ENCODE peak calls at places on chromosomes 6 and 20, in four cellular contexts. S is H1, L is K562, C is HepG2. N is an unnamed sample.

GRCh38 chr6:10381133-10381829 is 33.6 kb downstream of the TFAP2A start:
- DNase-seq in L (no peak), C (no peak), S (peak; percentile 81), N (no peak)

GRCh38 chr20:25059866-25060465 is 2.0 kb upstream of the ACSS1 start:
- DNase-seq in S (no peak), L (no peak), C (no peak), N (no peak)

GRCh38 chr6:74356385-74356784 is 660.4 kb downstream of the CD109 start:
- DNase-seq in L (no peak), C (no peak), S (no peak), N (no peak)

GRCh38 chr6:11389977-11390376 is 147.6 kb upstream of the TMEM170B start:
- DNase-seq in C (no peak), L (no peak), S (no peak), N (no peak)

GRCh38 chr20:13656721-13657368 is 18.1 kb upstream of the TASP1 start:
- DNase-seq in S (no peak), C (no peak), L (no peak), N (no peak)

GRCh38 chr6:110813813-110814487 is 1.3 kb downstream of the CDK19 start:
- DNase-seq in S (no peak), L (no peak), C (no peak), N (no peak)

GRCh38 chr6:104686550-104687155 is 173.1 kb downstream of the HACE1 start:
- DNase-seq in S (no peak), L (no peak), C (no peak), N (no peak)

GRCh38 chr6:154370545-154370944 is 13.9 kb upstream of the IPCEF1 start:
- DNase-seq in C (peak; percentile 25), L (no peak), S (no peak), N (no peak)

GRCh38 chr6:89392823-89393222 is 19.2 kb downstream of the RRAGD start:
- DNase-seq in S (no peak), L (no peak), C (no peak), N (no peak)

GRCh38 chr6:143361536-143362191 is 88.8 kb downstream of the ADAT2 start:
- DNase-seq in L (no peak), S (no peak), C (no peak), N (no peak)

GRCh38 chr20:51335329-51335841 is 207.1 kb downstream of the NFATC2 start:
- DNase-seq in C (no peak), S (no peak), L (no peak), N (no peak)

GRCh38 chr20:58111340-58112016 is 117.0 kb downstream of the ANKRD60 start:
- DNase-seq in C (no peak), S (peak; percentile 32), L (no peak), N (no peak)

GRCh38 chr6:132081338-132081737 is 130.2 kb upstream of the CCN2 start:
- DNase-seq in L (no peak), C (no peak), S (no peak), N (no peak)

GRCh38 chr6:16243055-16243454 is 4.7 kb downstream of the GMPR start:
- DNase-seq in S (no peak), L (no peak), C (no peak), N (no peak)

GRCh38 chr6:69719602-69720193 is 77.1 kb downstream of the LMBRD1 start:
- DNase-seq in S (no peak), C (peak; percentile 21), L (peak; percentile 11), N (no peak)

GRCh38 chr20:49985157-49985556 is 2.4 kb downstream of the SNAI1 start:
- DNase-seq in L (no peak), S (no peak), C (no peak), N (no peak)

GRCh38 chr6:119076966-119077642 is 1.4 kb downstream of the FAM184A start:
- DNase-seq in L (peak; percentile 15), C (no peak), S (no peak), N (no peak)

GRCh38 chr20:24095753-24096152 is 107.2 kb upstream of the GGTLC1 start:
- DNase-seq in C (no peak), S (no peak), L (no peak), N (no peak)

GRCh38 chr20:10553326-10553984 is 118.3 kb downstream of the SLX4IP start:
- DNase-seq in C (peak; percentile 84), S (no peak), L (peak; percentile 29), N (no peak)

GRCh38 chr6:28258877-28259777 is at the start of gene NKAPL:
- DNase-seq in C (no peak), S (peak; percentile 43), L (no peak), N (no peak)

GRCh38 chr20:21103582-21104465 is 2.3 kb downstream of the LINC00237 start:
- DNase-seq in L (no peak), S (peak; percentile 59), C (no peak), N (no peak)

GRCh38 chr20:34626978-34627377 is 49.9 kb downstream of the PIGU start:
- DNase-seq in L (no peak), C (no peak), S (no peak), N (no peak)

GRCh38 chr6:113421997-113422396 is 435.1 kb upstream of the MARCKS start:
- DNase-seq in L (no peak), C (no peak), S (no peak), N (no peak)

GRCh38 chr20:10848810-10849370 is 175.1 kb upstream of the JAG1 start:
- DNase-seq in C (peak; percentile 93), L (no peak), S (no peak), N (peak; percentile 11)

GRCh38 chr6:33975631-33976424 is 170.1 kb downstream of the GRM4 start:
- DNase-seq in C (no peak), S (peak; percentile 70), L (no peak), N (no peak)

GRCh38 chr6:88376197-88376596 is 210.1 kb upstream of the CNR1 start:
- DNase-seq in L (no peak), S (no peak), C (no peak), N (no peak)

GRCh38 chr6:46078294-46078693 is 51.5 kb upstream of the ENPP4 start:
- DNase-seq in S (no peak), L (no peak), C (no peak), N (no peak)

GRCh38 chr6:133707456-133707855 is 181.5 kb upstream of the TCF21 start:
- DNase-seq in C (no peak), S (no peak), L (no peak), N (peak; percentile 5)

GRCh38 chr6:35094183-35094582 is 47.0 kb downstream of the TCP11 start:
- DNase-seq in S (no peak), L (no peak), C (no peak), N (no peak)

GRCh38 chr6:159106627-159107241 is 61.9 kb upstream of the TAGAP start:
- DNase-seq in L (peak; percentile 84), S (peak; percentile 98), C (peak; percentile 33), N (peak; percentile 92)

GRCh38 chr6:159109391-159109790 is 59.8 kb upstream of the FNDC1 start:
- DNase-seq in L (no peak), S (no peak), C (no peak), N (no peak)

GRCh38 chr6:159110013-159110412 is 59.2 kb upstream of the FNDC1 start:
- DNase-seq in C (peak; percentile 23), S (peak; percentile 73), L (peak; percentile 77), N (no peak)

GRCh38 chr6:159107451-159108260 is 61.5 kb upstream of the FNDC1 start:
- DNase-seq in L (no peak), S (peak; percentile 35), C (no peak), N (no peak)

DNA sequence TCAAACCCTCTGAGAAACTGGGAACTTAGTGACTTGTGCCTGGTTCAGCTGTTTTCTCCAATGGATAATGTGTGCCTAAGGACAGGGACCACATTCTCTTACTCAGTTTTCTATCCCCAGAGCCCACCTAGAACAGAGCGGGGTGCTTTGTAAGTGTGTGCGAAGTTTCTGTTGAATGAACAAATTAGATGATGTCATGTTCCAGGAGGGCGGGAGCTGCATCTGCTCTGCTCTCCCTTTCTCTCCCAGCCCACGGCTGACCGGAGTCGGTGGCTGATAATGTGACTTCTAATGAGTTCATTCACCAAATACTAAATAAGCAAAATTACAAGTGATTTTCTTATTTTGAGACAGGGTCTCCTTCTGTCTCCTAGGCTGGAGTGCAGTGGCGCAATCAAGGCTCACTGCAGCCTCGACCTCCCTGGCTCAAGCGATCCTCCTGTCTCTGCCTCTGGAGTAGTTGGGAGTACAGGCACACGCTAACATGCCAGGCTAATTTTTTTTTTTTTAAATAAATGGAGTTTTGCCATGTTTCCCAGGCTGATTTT is 60.7 kb upstream of the FNDC1 start:
- DNase-seq in S (no peak), C (no peak), L (no peak), N (no peak)
- H3K4me2 ChIP-seq in S (no peak overlapping the region), C (no peak overlapping the region), L (no peak overlapping the region), N (no peak overlapping the region)

DNA sequence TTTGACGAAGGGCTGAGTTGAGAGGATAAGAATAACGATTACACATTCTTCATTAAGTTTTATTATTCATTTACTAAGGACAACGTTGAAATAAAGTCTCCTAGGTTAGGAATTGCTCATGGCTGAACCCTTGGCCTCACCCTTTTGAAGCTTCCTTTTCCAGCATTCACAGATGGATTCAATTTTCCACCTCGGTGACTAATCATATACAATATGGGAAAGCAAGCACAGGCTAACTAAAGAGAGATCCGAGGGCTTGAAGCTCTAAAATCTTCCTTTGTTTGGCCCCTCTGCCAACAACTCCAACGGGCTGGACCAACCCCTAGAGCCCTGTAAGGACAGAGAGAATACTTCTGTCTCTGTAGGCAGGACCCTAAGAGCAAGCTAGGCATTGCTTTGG is 159.5 kb downstream of the SOD2 start:
- DNase-seq in C (no peak), L (no peak), S (no peak), N (no peak)
- H2AFZ ChIP-seq in C (no peak overlapping the region), L (no peak overlapping the region), S (no peak overlapping the region), N (no peak overlapping the region)

GRCh38 chr6:127971386-127971785 is 70.5 kb upstream of the THEMIS start:
- DNase-seq in S (no peak), C (no peak), L (no peak), N (no peak)

GRCh38 chr6:127966616-127967015 is 65.8 kb upstream of the THEMIS start:
- DNase-seq in L (no peak), S (no peak), C (no peak), N (no peak)

GRCh38 chr6:127967708-127968107 is 66.8 kb upstream of the THEMIS start:
- DNase-seq in S (no peak), L (no peak), C (no peak), N (no peak)

GRCh38 chr6:127969701-127970100 is 68.8 kb upstream of the THEMIS start:
- DNase-seq in S (no peak), L (no peak), C (no peak), N (no peak)

DNA sequence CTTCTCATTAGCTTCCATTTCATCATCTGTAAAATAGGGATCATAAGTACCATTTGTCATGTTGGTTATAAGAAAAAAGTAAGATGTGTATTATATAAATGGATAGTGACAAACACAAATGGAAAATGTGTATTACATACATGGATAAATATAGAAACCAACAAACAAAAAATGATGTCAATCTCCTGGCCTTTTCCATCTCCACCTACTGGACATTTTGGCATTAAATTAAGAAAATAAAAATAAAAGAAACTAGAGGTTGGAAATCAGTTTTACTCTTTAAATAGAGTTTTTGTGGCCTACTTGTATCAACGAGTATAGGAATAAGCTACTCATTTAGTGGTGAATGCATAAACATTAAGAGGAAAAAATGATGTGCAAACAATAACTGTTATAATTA is 67.5 kb upstream of the THEMIS start:
- DNase-seq in C (no peak), L (no peak), S (no peak), N (no peak)
- TF ChIP-seq HDAC6 in C (no peak), L (no peak), S (no peak), N (no peak)

GRCh38 chr6:39295538-39295937 is 18.7 kb downstream of the KCNK17 start:
- DNase-seq in L (peak; percentile 68), S (no peak), C (no peak), N (no peak)

GRCh38 chr6:39294899-39295298 is 19.3 kb downstream of the KCNK17 start:
- DNase-seq in C (no peak), L (no peak), S (no peak), N (no peak)

GRCh38 chr6:39296745-39297640 is 17.2 kb downstream of the KCNK17 start:
- DNase-seq in C (no peak), S (no peak), L (no peak), N (no peak)

GRCh38 chr6:39292637-39293036 is 21.6 kb downstream of the KCNK17 start:
- DNase-seq in S (no peak), L (no peak), C (no peak), N (no peak)

GRCh38 chr6:39294133-39294532 is 20.1 kb downstream of the KCNK17 start:
- DNase-seq in S (no peak), L (no peak), C (no peak), N (no peak)
- H3K4me2 ChIP-seq in S (no peak overlapping the region), L (no peak overlapping the region), C (no peak overlapping the region), N (no peak overlapping the region)